ENCODE peak calls at places on chromosomes 6 and 20, in seven cellular contexts. A, F, E, N, B, I and Z are unnamed samples.

GRCh38 chr6:156163311-156163710 is 613.9 kb upstream of the ARID1B start:
- DNase-seq in A (no peak), F (no peak), E (no peak), N (no peak), B (no peak), I (no peak), Z (no peak)

GRCh38 chr6:35360349-35361138 is 18.2 kb downstream of the PPARD start:
- DNase-seq in A (no peak), F (no peak), E (no peak), N (no peak), B (no peak), I (no peak), Z (no peak)

GRCh38 chr6:118186676-118187567 is 279.9 kb downstream of the SLC35F1 start:
- DNase-seq in A (no peak), F (no peak), E (no peak), N (peak), B (no peak), I (no peak), Z (no peak)

GRCh38 chr20:44357020-44357419 is 1.5 kb downstream of the HNF4A start:
- DNase-seq in A (no peak), F (no peak), E (no peak), N (no peak), B (no peak), I (no peak), Z (no peak)

GRCh38 chr6:4091926-4092325 is 13.0 kb upstream of the FAM217A start:
- DNase-seq in A (no peak), F (no peak), E (no peak), N (no peak), B (no peak), I (no peak), Z (no peak)

GRCh38 chr6:7787137-7787575 is 61.3 kb downstream of the BMP6 start:
- DNase-seq in A (no peak), F (no peak), E (peak), N (peak), B (peak), I (no peak), Z (no peak)

GRCh38 chr6:36355819-36356218 is 19.1 kb upstream of the BNIP5 start:
- DNase-seq in A (no peak), F (no peak), E (no peak), N (no peak), B (no peak), I (no peak), Z (no peak)

GRCh38 chr6:154591220-154591619 is 80.7 kb upstream of the CNKSR3 start:
- DNase-seq in A (no peak), F (no peak), E (no peak), N (no peak), B (no peak), I (no peak), Z (no peak)

GRCh38 chr20:57507477-57507876 is 17.5 kb downstream of the CTCFL start:
- DNase-seq in A (no peak), F (no peak), E (no peak), N (peak), B (no peak), I (no peak), Z (no peak)

GRCh38 chr6:41846666-41847237 is 48.4 kb downstream of the USP49 start:
- DNase-seq in A (peak), F (peak), E (peak), N (peak), B (peak), I (peak), Z (peak)